ENCODE peak calls at places on chromosomes 16 and 17, in nine cellular contexts. G is dorsolateral prefrontal cortex; Z is heart left ventricle; F is uterus; B is CD4-positive, CD25-positive, alpha-beta regulatory T cell; C is heart right ventricle; D is CD8-positive, alpha-beta T cell; K is esophagus squamous epithelium; W is left ventricle myocardium inferior. P is an unnamed sample.

GRCh38 chr17:49843774-49844350 is 4.0 kb downstream of the TAC4 start:
- DNase-seq in G (no peak), Z (peak), F (no peak), B (peak), C (no peak), D (no peak), K (no peak), W (no peak), P (no peak)

GRCh38 chr16:333406-334094 is 19.0 kb downstream of the AXIN1 start:
- DNase-seq in G (no peak), Z (no peak), F (no peak), B (no peak), C (no peak), D (no peak), K (no peak), W (no peak), P (no peak)

GRCh38 chr16:86726340-86726739 is 148.0 kb downstream of the FOXL1 start:
- DNase-seq in G (no peak), Z (no peak), F (no peak), B (no peak), C (no peak), D (no peak), K (no peak), W (no peak), P (no peak)

GRCh38 chr16:57619606-57620315 is 8.7 kb upstream of the ADGRG1 start:
- DNase-seq in G (peak), Z (no peak), F (peak), B (no peak), C (no peak), D (no peak), K (no peak), W (no peak), P (no peak)

GRCh38 chr17:60804831-60805230 is 127.2 kb downstream of the BCAS3 start:
- DNase-seq in G (no peak), Z (no peak), F (no peak), B (no peak), C (no peak), D (no peak), K (no peak), W (no peak), P (no peak)

GRCh38 chr17:61678339-61678738 is 87.3 kb upstream of the NACA2 start:
- DNase-seq in G (no peak), Z (no peak), F (no peak), B (no peak), C (no peak), D (no peak), K (no peak), W (no peak), P (no peak)

GRCh38 chr16:6644916-6645315 is 687.7 kb upstream of the RBFOX1 start:
- DNase-seq in G (no peak), Z (no peak), F (no peak), B (no peak), C (no peak), D (no peak), K (no peak), W (no peak), P (no peak)

GRCh38 chr16:52843386-52843785 is 209.3 kb downstream of the CHD9NB start:
- DNase-seq in G (no peak), Z (no peak), F (no peak), B (no peak), C (no peak), D (no peak), K (no peak), W (no peak), P (no peak)

GRCh38 chr16:74372953-74373846 is 2.9 kb upstream of the NPIPB15 start:
- DNase-seq in G (no peak), Z (no peak), F (no peak), B (no peak), C (no peak), D (no peak), K (no peak), W (no peak), P (no peak)

GRCh38 chr17:41957058-41957868 is 9.3 kb upstream of the CNP start:
- DNase-seq in G (no peak), Z (no peak), F (no peak), B (no peak), C (no peak), D (no peak), K (no peak), W (no peak), P (no peak)

GRCh38 chr16:46620265-46621005 is 744 bp downstream of the SHCBP1 start:
- DNase-seq in G (no peak), Z (no peak), F (no peak), B (peak), C (no peak), D (no peak), K (no peak), W (no peak), P (no peak)

GRCh38 chr16:80804061-80804450 is 342 bp downstream of the CDYL2 start:
- DNase-seq in G (peak), Z (no peak), F (peak), B (peak), C (peak), D (peak), K (no peak), W (peak), P (peak)

GRCh38 chr17:60542066-60542465 is 16.0 kb upstream of the APPBP2 start:
- DNase-seq in G (no peak), Z (no peak), F (no peak), B (no peak), C (no peak), D (no peak), K (no peak), W (no peak), P (no peak)

GRCh38 chr17:53278466-53278865 is 544.3 kb upstream of the KIF2B start:
- DNase-seq in G (no peak), Z (no peak), F (no peak), B (no peak), C (no peak), D (no peak), K (no peak), W (no peak), P (no peak)

GRCh38 chr17:49630113-49630900 is 47.6 kb downstream of the SPOP start:
- DNase-seq in G (no peak), Z (no peak), F (no peak), B (no peak), C (no peak), D (no peak), K (no peak), W (no peak), P (no peak)

GRCh38 chr17:8210761-8211458 is 535 bp upstream of the AURKB start:
- DNase-seq in G (no peak), Z (no peak), F (no peak), B (no peak), C (no peak), D (no peak), K (no peak), W (no peak), P (no peak)

GRCh38 chr17:66091440-66092080 is 100.4 kb downstream of the CEP112 start:
- DNase-seq in G (no peak), Z (no peak), F (no peak), B (no peak), C (no peak), D (no peak), K (no peak), W (no peak), P (no peak)

GRCh38 chr17:46742539-46743270 is 75.8 kb downstream of the WNT3 start:
- DNase-seq in G (no peak), Z (no peak), F (no peak), B (no peak), C (peak), D (no peak), K (no peak), W (no peak), P (no peak)

GRCh38 chr16:67930191-67930590 is 1.5 kb downstream of the CTRL start:
- DNase-seq in G (no peak), Z (no peak), F (no peak), B (no peak), C (no peak), D (no peak), K (no peak), W (no peak), P (no peak)

GRCh38 chr17:17525331-17525730 is 29.1 kb upstream of the RASD1 start:
- DNase-seq in G (no peak), Z (no peak), F (no peak), B (no peak), C (no peak), D (no peak), K (no peak), W (no peak), P (no peak)

GRCh38 chr17:10612957-10613744 is 44.0 kb downstream of the MYH3 start:
- DNase-seq in G (no peak), Z (no peak), F (no peak), B (no peak), C (no peak), D (no peak), K (no peak), W (no peak), P (no peak)

GRCh38 chr17:14373587-14374259 is 72.8 kb downstream of the HS3ST3B1 start:
- DNase-seq in G (no peak), Z (no peak), F (no peak), B (no peak), C (no peak), D (no peak), K (no peak), W (no peak), P (no peak)

GRCh38 chr16:83715217-83715920 is 92.4 kb upstream of the HSBP1 start:
- DNase-seq in G (no peak), Z (no peak), F (no peak), B (no peak), C (no peak), D (no peak), K (no peak), W (no peak), P (no peak)

GRCh38 chr17:3026125-3026855 is 37.1 kb downstream of the OR1D5 start:
- DNase-seq in G (peak), Z (no peak), F (no peak), B (no peak), C (no peak), D (no peak), K (no peak), W (no peak), P (no peak)

GRCh38 chr17:48385303-48385702 is 44.7 kb downstream of the SKAP1 start:
- DNase-seq in G (no peak), Z (no peak), F (no peak), B (no peak), C (no peak), D (no peak), K (no peak), W (no peak), P (no peak)

GRCh38 chr16:85940214-85940613 is 41.3 kb downstream of the IRF8 start:
- DNase-seq in G (no peak), Z (no peak), F (no peak), B (no peak), C (no peak), D (no peak), K (no peak), W (no peak), P (no peak)

DNA sequence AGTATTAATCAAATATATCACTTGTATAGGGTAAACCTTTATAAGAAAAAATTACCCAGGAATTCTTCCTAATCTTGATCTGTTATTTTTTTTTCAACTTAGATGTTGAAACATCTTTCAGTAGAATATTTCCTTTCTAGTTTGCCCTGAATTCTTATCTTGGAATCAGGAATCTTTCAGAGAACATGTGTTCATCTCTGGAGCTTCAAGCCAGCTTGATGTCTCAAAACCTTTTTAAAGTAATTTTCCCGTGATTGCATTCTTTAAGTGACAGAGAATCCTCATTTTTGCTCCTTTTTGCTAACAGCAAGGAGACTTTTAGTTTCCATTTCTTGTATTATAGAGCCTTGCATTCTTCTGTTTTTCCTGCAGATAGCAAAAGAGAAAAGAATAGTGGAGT is 90.8 kb downstream of the ELAC2 start:
- DNase-seq in G (no peak), Z (no peak), F (no peak), B (no peak), C (no peak), D (no peak), K (no peak), W (no peak), P (no peak)
- H3K27ac ChIP-seq in G (no peak), Z (peak), F (no peak), B (no peak), C (peak), D (no peak), K (no peak), W (peak), P (no peak)

GRCh38 chr16:21937387-21937829 is 15.8 kb upstream of the UQCRC2 start:
- DNase-seq in G (no peak), Z (no peak), F (no peak), B (no peak), C (no peak), D (no peak), K (no peak), W (no peak), P (no peak)
- H3K27ac ChIP-seq in G (no peak), Z (no peak), F (no peak), B (no peak), C (no peak), D (no peak), K (no peak), W (no peak), P (no peak)

DNA sequence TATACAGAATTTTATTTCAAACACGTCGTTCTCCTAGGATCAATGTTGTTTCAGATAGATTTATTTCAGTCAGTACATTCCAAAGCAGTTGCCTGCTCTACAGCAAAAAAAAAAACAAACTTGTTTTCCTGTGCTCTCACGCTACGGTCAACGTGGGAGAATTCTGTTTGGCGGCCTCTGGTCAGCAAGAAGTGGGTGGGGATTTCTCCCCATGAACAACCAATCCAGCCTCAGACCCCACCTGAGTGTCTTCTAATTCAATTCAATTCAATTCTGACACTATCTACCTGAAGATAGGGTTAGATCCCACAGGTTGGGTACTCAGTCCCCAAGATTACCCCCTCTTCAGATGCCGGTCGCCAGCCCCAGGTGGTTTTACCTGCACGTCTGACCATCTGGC is 22.1 kb downstream of the C17orf58 start:
- DNase-seq in G (no peak), Z (no peak), F (no peak), B (no peak), C (no peak), D (no peak), K (no peak), W (no peak), P (no peak)
- H3K27ac ChIP-seq in G (no peak), Z (no peak), F (no peak), B (no peak), C (no peak), D (no peak), K (no peak), W (no peak), P (no peak)

DNA sequence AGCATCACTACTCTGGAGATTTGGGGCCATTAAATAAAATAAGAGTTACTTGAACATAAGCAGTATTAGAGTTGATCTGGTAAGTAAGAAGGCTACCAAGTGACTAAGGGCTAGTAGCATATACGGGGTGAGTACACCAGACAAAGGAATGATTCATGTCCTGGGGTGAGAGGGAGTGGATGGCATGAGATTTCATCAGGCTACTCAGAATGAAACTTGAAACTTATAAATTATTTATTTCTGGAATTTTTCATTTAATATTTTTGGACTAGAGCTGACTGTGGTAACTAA is 2.3 kb downstream of the SLFN5 start:
- DNase-seq in G (no peak), Z (no peak), F (no peak), B (peak), C (no peak), D (no peak), K (no peak), W (no peak), P (no peak)
- H3K27ac ChIP-seq in G (no peak), Z (peak), F (peak), B (peak), C (no peak), D (peak), K (peak), W (peak), P (peak)

DNA sequence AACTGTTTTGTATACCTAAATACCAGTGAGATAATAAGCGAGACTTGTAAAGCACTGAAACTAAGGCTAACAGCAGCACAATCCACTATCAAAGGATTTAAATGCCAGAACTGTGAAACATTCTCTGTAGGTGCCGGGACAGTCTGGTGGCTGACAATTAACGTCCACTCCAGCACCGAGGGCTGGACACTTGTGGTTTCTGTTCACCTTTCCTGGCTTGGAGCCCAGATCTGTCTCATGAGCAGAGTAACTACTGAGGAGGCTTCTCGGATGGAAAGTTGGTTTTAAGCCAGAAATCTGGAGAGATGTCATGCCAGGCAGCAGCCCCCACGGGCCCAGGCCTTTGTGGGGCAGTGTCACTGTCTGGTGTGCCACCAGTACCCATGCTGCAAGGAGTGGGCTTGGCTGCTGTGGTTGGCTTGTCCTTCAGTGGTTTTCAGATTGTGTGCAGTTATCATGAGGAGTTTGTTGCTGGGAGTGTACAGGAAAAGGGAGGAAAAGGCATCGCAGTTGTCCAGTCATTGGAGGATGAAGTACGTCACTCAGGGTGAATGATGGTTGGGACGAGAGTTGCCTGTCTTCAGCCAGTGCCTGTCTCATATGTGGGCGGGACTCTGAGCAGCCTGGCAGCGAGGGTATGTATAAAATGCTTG is 35.5 kb downstream of the UBN1 start:
- DNase-seq in G (no peak), Z (peak), F (no peak), B (no peak), C (peak), D (no peak), K (no peak), W (no peak), P (no peak)
- H3K27ac ChIP-seq in G (no peak), Z (peak), F (no peak), B (no peak), C (no peak), D (no peak), K (no peak), W (peak), P (no peak)

GRCh38 chr17:79842656-79843474 is 3.6 kb upstream of the CBX4 start:
- DNase-seq in G (no peak), Z (no peak), F (no peak), B (peak), C (no peak), D (no peak), K (no peak), W (no peak), P (no peak)
- H3K27ac ChIP-seq in G (no peak), Z (no peak), F (no peak), B (no peak), C (no peak), D (no peak), K (peak), W (no peak), P (no peak)

DNA sequence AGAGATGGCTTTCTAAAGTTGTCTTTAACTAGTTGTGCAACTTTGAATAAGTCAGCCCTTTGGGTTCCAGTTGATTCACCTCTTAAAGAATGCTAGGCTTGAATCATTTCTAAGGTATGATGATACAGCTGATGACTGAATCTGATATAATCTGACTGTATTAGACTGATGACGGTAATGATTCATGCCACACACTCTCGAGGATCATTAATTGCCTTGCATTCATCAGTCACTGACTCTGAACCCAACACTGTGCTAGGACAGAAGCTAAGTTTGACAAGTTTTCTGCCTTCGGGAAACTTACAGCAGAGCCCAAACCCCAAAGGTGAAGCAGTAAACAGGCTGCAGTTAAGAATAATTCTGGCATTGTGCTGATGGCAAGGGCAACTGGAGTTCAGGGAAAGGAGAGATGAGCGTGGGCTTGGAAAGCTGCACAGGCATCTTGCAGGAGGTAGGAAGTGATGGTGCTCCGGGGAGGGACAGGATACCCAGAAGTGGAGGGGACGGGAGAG is 25.8 kb downstream of the ASIC2 start:
- DNase-seq in G (no peak), Z (no peak), F (no peak), B (no peak), C (no peak), D (no peak), K (no peak), W (no peak), P (no peak)
- H3K27ac ChIP-seq in G (no peak), Z (no peak), F (no peak), B (no peak), C (no peak), D (no peak), K (no peak), W (no peak), P (no peak)

P was measured in CD4-positive, alpha-beta T cell.